ENCODE peak calls at places on chromosomes 3 and 15, in five cellular contexts. One of them, this sample, is unnamed.

GRCh38 chr15:72785452-72786243 is 2.1 kb upstream of the ADPGK start:
- DNase-seq in ascending aorta: no peak
- DNase-seq in left ventricle myocardium inferior: no peak
- DNase-seq in A549: no peak
- DNase-seq in fibroblast of the aortic adventitia: no peak
- DNase-seq in this sample: no peak

GRCh38 chr3:197124713-197125112 is 95.1 kb upstream of the MELTF start:
- DNase-seq in fibroblast of the aortic adventitia: no peak
- DNase-seq in A549: no peak
- DNase-seq in ascending aorta: no peak
- DNase-seq in left ventricle myocardium inferior: no peak
- DNase-seq in this sample: peak

GRCh38 chr3:58497074-58497473 is 5.2 kb downstream of the KCTD6 start:
- DNase-seq in ascending aorta: no peak
- DNase-seq in fibroblast of the aortic adventitia: peak
- DNase-seq in A549: no peak
- DNase-seq in left ventricle myocardium inferior: no peak
- DNase-seq in this sample: no peak

GRCh38 chr15:32852771-32853170 is 135.0 kb downstream of the GREM1 start:
- DNase-seq in ascending aorta: no peak
- DNase-seq in A549: peak
- DNase-seq in left ventricle myocardium inferior: no peak
- DNase-seq in fibroblast of the aortic adventitia: no peak
- DNase-seq in this sample: no peak

GRCh38 chr15:84889991-84890669 is 5.7 kb downstream of the SLC28A1 start:
- DNase-seq in A549: no peak
- DNase-seq in ascending aorta: no peak
- DNase-seq in fibroblast of the aortic adventitia: no peak
- DNase-seq in left ventricle myocardium inferior: no peak
- DNase-seq in this sample: no peak

GRCh38 chr15:77456746-77457618 is 36.3 kb downstream of the HMG20A start:
- DNase-seq in fibroblast of the aortic adventitia: no peak
- DNase-seq in left ventricle myocardium inferior: no peak
- DNase-seq in ascending aorta: no peak
- DNase-seq in A549: no peak
- DNase-seq in this sample: no peak

GRCh38 chr15:38894260-38894948 is 329.8 kb upstream of the RASGRP1 start:
- DNase-seq in ascending aorta: no peak
- DNase-seq in fibroblast of the aortic adventitia: peak
- DNase-seq in left ventricle myocardium inferior: no peak
- DNase-seq in A549: peak
- DNase-seq in this sample: no peak

GRCh38 chr3:174538116-174538515 is 321.0 kb upstream of the NAALADL2 start:
- DNase-seq in fibroblast of the aortic adventitia: no peak
- DNase-seq in left ventricle myocardium inferior: no peak
- DNase-seq in A549: no peak
- DNase-seq in ascending aorta: no peak
- DNase-seq in this sample: no peak

GRCh38 chr3:99878005-99878404 is 60.3 kb downstream of the CMSS1 start:
- DNase-seq in ascending aorta: no peak
- DNase-seq in fibroblast of the aortic adventitia: peak
- DNase-seq in A549: peak
- DNase-seq in left ventricle myocardium inferior: no peak
- DNase-seq in this sample: no peak

GRCh38 chr3:127628788-127629456 is at the start of gene PODXL2:
- DNase-seq in ascending aorta: no peak
- DNase-seq in left ventricle myocardium inferior: peak
- DNase-seq in A549: peak
- DNase-seq in fibroblast of the aortic adventitia: peak
- DNase-seq in this sample: no peak

GRCh38 chr3:58628823-58629562 is 37.6 kb downstream of the FAM3D start:
- DNase-seq in left ventricle myocardium inferior: no peak
- DNase-seq in ascending aorta: no peak
- DNase-seq in A549: no peak
- DNase-seq in fibroblast of the aortic adventitia: peak
- DNase-seq in this sample: peak

GRCh38 chr3:14719006-14719405 is 44.1 kb downstream of the C3orf20 start:
- DNase-seq in fibroblast of the aortic adventitia: peak
- DNase-seq in A549: no peak
- DNase-seq in ascending aorta: no peak
- DNase-seq in left ventricle myocardium inferior: no peak
- DNase-seq in this sample: no peak

GRCh38 chr3:69444980-69445379 is 59.1 kb upstream of the FRMD4B start:
- DNase-seq in A549: no peak
- DNase-seq in ascending aorta: no peak
- DNase-seq in fibroblast of the aortic adventitia: peak
- DNase-seq in left ventricle myocardium inferior: no peak
- DNase-seq in this sample: no peak

GRCh38 chr3:46208167-46208704 is at the start of gene CCR1:
- DNase-seq in left ventricle myocardium inferior: peak
- DNase-seq in ascending aorta: no peak
- DNase-seq in fibroblast of the aortic adventitia: peak
- DNase-seq in A549: peak
- DNase-seq in this sample: no peak

GRCh38 chr15:26261966-26262365 is 398.8 kb upstream of the ATP10A start:
- DNase-seq in ascending aorta: no peak
- DNase-seq in fibroblast of the aortic adventitia: no peak
- DNase-seq in A549: no peak
- DNase-seq in left ventricle myocardium inferior: peak
- DNase-seq in this sample: no peak

GRCh38 chr3:143596957-143597642 is 251.2 kb downstream of the SLC9A9 start:
- DNase-seq in A549: no peak
- DNase-seq in left ventricle myocardium inferior: no peak
- DNase-seq in ascending aorta: no peak
- DNase-seq in fibroblast of the aortic adventitia: no peak
- DNase-seq in this sample: no peak

GRCh38 chr15:99017322-99017701 is 9.7 kb upstream of the PGPEP1L start:
- DNase-seq in fibroblast of the aortic adventitia: no peak
- DNase-seq in left ventricle myocardium inferior: no peak
- DNase-seq in ascending aorta: no peak
- DNase-seq in A549: no peak
- DNase-seq in this sample: no peak

GRCh38 chr15:45265506-45265905 is 13.5 kb downstream of the SLC28A2 start:
- DNase-seq in A549: no peak
- DNase-seq in fibroblast of the aortic adventitia: no peak
- DNase-seq in left ventricle myocardium inferior: no peak
- DNase-seq in ascending aorta: no peak
- DNase-seq in this sample: no peak

GRCh38 chr15:100570282-100570681 is 31.7 kb downstream of the LINS1 start:
- DNase-seq in ascending aorta: no peak
- DNase-seq in left ventricle myocardium inferior: no peak
- DNase-seq in A549: no peak
- DNase-seq in fibroblast of the aortic adventitia: peak
- DNase-seq in this sample: no peak

GRCh38 chr3:30694668-30695067 is 88.3 kb downstream of the TGFBR2 start:
- DNase-seq in left ventricle myocardium inferior: no peak
- DNase-seq in ascending aorta: no peak
- DNase-seq in A549: no peak
- DNase-seq in fibroblast of the aortic adventitia: no peak
- DNase-seq in this sample: no peak

GRCh38 chr3:105465251-105465853 is 98.6 kb downstream of the ALCAM start:
- DNase-seq in fibroblast of the aortic adventitia: no peak
- DNase-seq in A549: no peak
- DNase-seq in ascending aorta: no peak
- DNase-seq in left ventricle myocardium inferior: no peak
- DNase-seq in this sample: no peak

GRCh38 chr3:49028673-49029562 is at the start of gene IMPDH2:
- DNase-seq in A549: peak
- DNase-seq in ascending aorta: peak
- DNase-seq in fibroblast of the aortic adventitia: peak
- DNase-seq in left ventricle myocardium inferior: peak
- DNase-seq in this sample: no peak
- TF ChIP-seq CTCF in A549: no peak
- TF ChIP-seq CTCF in ascending aorta: no peak
- TF ChIP-seq CTCF in fibroblast of the aortic adventitia: no peak
- TF ChIP-seq CTCF in left ventricle myocardium inferior: peak
- TF ChIP-seq CTCF in this sample: no peak

DNA sequence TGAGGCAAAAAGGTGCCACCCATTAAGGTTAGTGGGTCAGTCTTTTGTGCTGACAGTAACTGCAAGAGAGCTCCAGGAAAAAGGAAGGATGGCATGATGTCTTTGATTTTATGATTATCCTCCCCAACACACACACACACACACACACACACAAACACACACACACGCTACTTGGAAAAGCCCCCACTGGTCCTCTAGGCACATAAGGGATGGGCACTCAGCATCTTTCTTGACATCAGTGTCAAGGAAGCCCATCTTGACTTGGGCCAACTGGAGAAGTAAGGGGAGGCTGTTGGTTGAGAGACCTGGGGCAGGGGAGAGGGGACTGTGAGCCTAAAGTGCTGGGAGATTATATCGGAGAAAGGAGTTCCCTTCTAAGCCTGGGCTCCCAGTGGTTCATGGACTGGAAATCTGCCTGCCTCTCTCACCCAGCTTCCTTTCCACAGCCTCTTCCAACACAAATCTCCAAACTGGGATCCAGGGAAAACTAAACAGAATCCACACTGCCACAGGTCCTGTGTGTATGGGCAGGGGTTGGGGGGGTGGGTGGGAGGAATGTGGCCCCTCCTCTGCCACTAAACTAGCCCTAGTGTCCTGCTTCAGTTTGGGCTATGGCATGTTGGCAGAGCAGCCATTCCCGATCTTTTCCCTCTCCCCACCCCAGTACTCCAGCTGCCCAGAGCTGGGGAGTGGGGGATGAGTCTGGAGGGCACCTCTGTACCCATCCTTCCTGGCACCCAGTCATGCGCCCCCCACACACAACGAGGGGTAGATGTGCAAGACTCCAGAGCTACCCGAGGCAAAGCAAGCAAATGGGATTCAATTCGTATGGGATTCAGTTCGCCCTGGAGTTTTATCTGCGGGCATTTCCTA is 1.6 kb downstream of the AMOTL2 start:
- DNase-seq in ascending aorta: no peak
- DNase-seq in A549: no peak
- DNase-seq in fibroblast of the aortic adventitia: peak
- DNase-seq in left ventricle myocardium inferior: no peak
- DNase-seq in this sample: no peak
- H3K4me3 ChIP-seq in ascending aorta: peak
- H3K4me3 ChIP-seq in A549: peak
- H3K4me3 ChIP-seq in fibroblast of the aortic adventitia: peak
- H3K4me3 ChIP-seq in left ventricle myocardium inferior: peak
- H3K4me3 ChIP-seq in this sample: peak

DNA sequence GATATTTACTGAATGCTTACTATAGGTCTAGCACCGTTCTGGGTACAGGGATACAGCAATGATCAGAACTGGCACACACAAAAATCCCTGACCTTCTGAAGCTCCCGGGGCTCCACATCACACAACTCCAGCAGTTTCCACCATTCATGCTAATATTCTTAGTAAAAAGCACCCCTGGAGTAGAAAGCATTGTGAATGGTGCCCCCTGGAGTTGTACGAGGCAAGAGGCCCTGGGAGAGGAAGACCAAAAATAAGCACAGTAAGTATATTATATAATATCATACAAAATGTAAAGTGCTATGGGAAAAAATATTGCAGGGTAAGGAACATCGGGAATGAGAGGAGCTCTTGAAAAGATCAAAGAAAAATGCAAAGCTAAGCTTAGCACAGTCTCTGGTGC is 790 bp upstream of the SRGAP3 start:
- DNase-seq in A549: no peak
- DNase-seq in ascending aorta: no peak
- DNase-seq in fibroblast of the aortic adventitia: no peak
- DNase-seq in left ventricle myocardium inferior: no peak
- DNase-seq in this sample: no peak
- TF ChIP-seq CTCF in A549: peak
- TF ChIP-seq CTCF in ascending aorta: no peak
- TF ChIP-seq CTCF in fibroblast of the aortic adventitia: peak
- TF ChIP-seq CTCF in left ventricle myocardium inferior: no peak
- TF ChIP-seq CTCF in this sample: peak

DNA sequence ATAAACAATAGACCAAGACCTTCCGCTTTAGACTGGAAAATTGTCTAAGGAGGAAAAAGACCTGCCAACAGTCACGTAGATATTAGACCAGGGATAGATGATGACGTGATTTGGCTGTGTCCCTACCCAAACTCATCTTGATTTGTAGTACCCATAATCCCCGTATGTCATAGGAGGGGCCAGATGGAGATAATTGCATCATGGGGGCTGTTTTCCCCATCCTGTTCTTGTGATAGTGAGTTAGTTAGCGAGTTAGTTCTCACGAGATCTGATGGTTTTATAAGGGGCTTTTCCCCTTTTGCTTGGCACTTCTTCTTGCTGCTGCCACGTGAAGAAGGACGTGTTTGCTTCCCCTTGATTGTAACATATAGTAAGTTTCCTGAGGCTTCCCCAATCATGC is 31.7 kb upstream of the SUCLG2 start:
- DNase-seq in fibroblast of the aortic adventitia: no peak
- DNase-seq in ascending aorta: no peak
- DNase-seq in left ventricle myocardium inferior: no peak
- DNase-seq in A549: no peak
- DNase-seq in this sample: no peak
- H3K4me3 ChIP-seq in fibroblast of the aortic adventitia: no peak
- H3K4me3 ChIP-seq in ascending aorta: no peak
- H3K4me3 ChIP-seq in left ventricle myocardium inferior: no peak
- H3K4me3 ChIP-seq in A549: no peak
- H3K4me3 ChIP-seq in this sample: no peak

GRCh38 chr15:90680371-90680935 is 36.7 kb upstream of the BLM start:
- DNase-seq in ascending aorta: no peak
- DNase-seq in left ventricle myocardium inferior: no peak
- DNase-seq in A549: no peak
- DNase-seq in fibroblast of the aortic adventitia: peak
- DNase-seq in this sample: no peak
- TF ChIP-seq CTCF in ascending aorta: no peak
- TF ChIP-seq CTCF in left ventricle myocardium inferior: no peak
- TF ChIP-seq CTCF in A549: no peak
- TF ChIP-seq CTCF in fibroblast of the aortic adventitia: no peak
- TF ChIP-seq CTCF in this sample: no peak

GRCh38 chr15:70093070-70093469 is 4.6 kb downstream of the TLE3 start:
- DNase-seq in A549: no peak
- DNase-seq in ascending aorta: no peak
- DNase-seq in left ventricle myocardium inferior: no peak
- DNase-seq in fibroblast of the aortic adventitia: no peak
- DNase-seq in this sample: no peak
- H3K4me3 ChIP-seq in A549: no peak
- H3K4me3 ChIP-seq in ascending aorta: peak
- H3K4me3 ChIP-seq in left ventricle myocardium inferior: peak
- H3K4me3 ChIP-seq in fibroblast of the aortic adventitia: peak
- H3K4me3 ChIP-seq in this sample: peak

DNA sequence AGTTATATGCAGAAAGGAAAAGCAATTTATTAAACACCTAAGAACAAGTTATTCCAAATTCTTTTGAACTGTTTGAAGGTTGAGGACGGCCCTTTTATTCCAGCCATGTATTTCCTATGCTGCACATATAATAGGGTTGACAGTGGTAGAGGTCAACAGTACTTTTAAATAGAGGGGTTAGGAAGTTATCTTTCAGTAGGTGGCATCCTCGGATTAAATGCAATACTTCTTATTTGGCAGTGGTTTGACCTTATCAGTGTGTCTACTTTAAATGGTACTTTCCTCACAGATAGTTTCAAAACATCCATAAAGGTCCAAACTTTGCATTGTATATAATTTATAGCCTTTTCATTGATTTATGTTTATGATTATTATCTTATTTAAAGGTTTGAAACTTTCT is 558.7 kb downstream of the TUSC7 start:
- DNase-seq in A549: no peak
- DNase-seq in fibroblast of the aortic adventitia: no peak
- DNase-seq in left ventricle myocardium inferior: no peak
- DNase-seq in ascending aorta: no peak
- DNase-seq in this sample: no peak
- TF ChIP-seq CTCF in A549: no peak
- TF ChIP-seq CTCF in fibroblast of the aortic adventitia: no peak
- TF ChIP-seq CTCF in left ventricle myocardium inferior: no peak
- TF ChIP-seq CTCF in ascending aorta: no peak
- TF ChIP-seq CTCF in this sample: no peak

This sample was measured in LNCaP clone FGC.